ENCODE peak calls at places on chromosomes 3 and 15, in six cellular contexts. One of them, this sample, is unnamed.
A peak's percentile ranks its signal among the peaks of the same experiment; 100 is the strongest.

GRCh38 chr15:57098896-57099295 is 180.5 kb downstream of the TCF12 start:
- DNase-seq in GOT3: no peak
- DNase-seq in T1000: no peak
- DNase-seq in lower leg skin: no peak
- DNase-seq in A172: no peak
- DNase-seq in left colon: no peak
- DNase-seq in this sample: no peak

GRCh38 chr3:112546216-112546759 is 15.5 kb downstream of the ATG3 start:
- DNase-seq in GOT3: no peak
- DNase-seq in T1000: no peak
- DNase-seq in lower leg skin: no peak
- DNase-seq in A172: no peak
- DNase-seq in left colon: no peak
- DNase-seq in this sample: no peak

GRCh38 chr3:17057316-17057715 is 172.6 kb downstream of the PLCL2 start:
- DNase-seq in GOT3: no peak
- DNase-seq in T1000: no peak
- DNase-seq in lower leg skin: no peak
- DNase-seq in A172: no peak
- DNase-seq in left colon: no peak
- DNase-seq in this sample: no peak

GRCh38 chr15:89230277-89230676 is 8.9 kb upstream of the RLBP1 start:
- DNase-seq in GOT3: no peak
- DNase-seq in T1000: no peak
- DNase-seq in lower leg skin: peak; percentile 60
- DNase-seq in A172: no peak
- DNase-seq in left colon: no peak
- DNase-seq in this sample: no peak

GRCh38 chr15:63190993-63191392 is 1.6 kb downstream of the RAB8B start:
- DNase-seq in GOT3: no peak
- DNase-seq in T1000: no peak
- DNase-seq in lower leg skin: no peak
- DNase-seq in A172: no peak
- DNase-seq in left colon: no peak
- DNase-seq in this sample: no peak

GRCh38 chr3:174439621-174440349 is 419.3 kb upstream of the NAALADL2 start:
- DNase-seq in GOT3: peak; percentile 35
- DNase-seq in T1000: peak; percentile 64
- DNase-seq in lower leg skin: no peak
- DNase-seq in A172: peak; percentile 90
- DNase-seq in left colon: no peak
- DNase-seq in this sample: peak; percentile 26

GRCh38 chr3:51338632-51339031 is 46.5 kb upstream of the MANF start:
- DNase-seq in GOT3: no peak
- DNase-seq in T1000: no peak
- DNase-seq in lower leg skin: no peak
- DNase-seq in A172: no peak
- DNase-seq in left colon: no peak
- DNase-seq in this sample: no peak

GRCh38 chr3:54120657-54121403 is 1.5 kb upstream of the CACNA2D3 start:
- DNase-seq in GOT3: no peak
- DNase-seq in T1000: no peak
- DNase-seq in lower leg skin: no peak
- DNase-seq in A172: peak; percentile 34
- DNase-seq in left colon: peak; percentile 9
- DNase-seq in this sample: no peak

GRCh38 chr3:56423537-56424209 is 44.6 kb downstream of the ERC2 start:
- DNase-seq in GOT3: no peak
- DNase-seq in T1000: no peak
- DNase-seq in lower leg skin: no peak
- DNase-seq in A172: no peak
- DNase-seq in left colon: no peak
- DNase-seq in this sample: no peak

GRCh38 chr3:186152361-186152798 is 43.5 kb upstream of the ETV5 start:
- DNase-seq in GOT3: no peak
- DNase-seq in T1000: no peak
- DNase-seq in lower leg skin: no peak
- DNase-seq in A172: no peak
- DNase-seq in left colon: no peak
- DNase-seq in this sample: no peak

GRCh38 chr3:108131105-108131794 is 40.4 kb upstream of the CD47 start:
- DNase-seq in GOT3: no peak
- DNase-seq in T1000: no peak
- DNase-seq in lower leg skin: no peak
- DNase-seq in A172: peak; percentile 78
- DNase-seq in left colon: no peak
- DNase-seq in this sample: peak; percentile 33

GRCh38 chr15:100193277-100193860 is 148.4 kb downstream of the ADAMTS17 start:
- DNase-seq in GOT3: no peak
- DNase-seq in T1000: no peak
- DNase-seq in lower leg skin: peak; percentile 67
- DNase-seq in A172: no peak
- DNase-seq in left colon: no peak
- DNase-seq in this sample: no peak

GRCh38 chr3:41848745-41849574 is 112.9 kb downstream of the ULK4 start:
- DNase-seq in GOT3: no peak
- DNase-seq in T1000: no peak
- DNase-seq in lower leg skin: no peak
- DNase-seq in A172: no peak
- DNase-seq in left colon: no peak
- DNase-seq in this sample: no peak

GRCh38 chr3:94568041-94568440 is 505.2 kb downstream of the NSUN3 start:
- DNase-seq in GOT3: no peak
- DNase-seq in T1000: no peak
- DNase-seq in lower leg skin: no peak
- DNase-seq in A172: no peak
- DNase-seq in left colon: peak; percentile 20
- DNase-seq in this sample: no peak

GRCh38 chr3:173725507-173725906 is 328.0 kb downstream of the NLGN1 start:
- DNase-seq in GOT3: no peak
- DNase-seq in T1000: peak; percentile 8
- DNase-seq in lower leg skin: no peak
- DNase-seq in A172: peak; percentile 34
- DNase-seq in left colon: no peak
- DNase-seq in this sample: no peak